ENCODE peak calls at places on chromosomes 1 and 21, in four cellular contexts. L is HepG2, D is GM12878, V is SK-N-SH. J is an unnamed sample.

GRCh38 chr21:39006653-39007417 is 176.4 kb downstream of the PSMG1 start:
- DNase-seq in L (no peak), D (no peak), V (no peak), J (no peak)

GRCh38 chr1:99745684-99746083 is 20.8 kb downstream of the FRRS1 start:
- DNase-seq in L (no peak), D (no peak), V (no peak), J (peak; percentile 60)

GRCh38 chr1:21072721-21073120 is 104.0 kb downstream of the EIF4G3 start:
- DNase-seq in L (no peak), D (no peak), V (no peak), J (no peak)

GRCh38 chr1:53781654-53782053 is 42.7 kb upstream of the GLIS1 start:
- DNase-seq in L (no peak), D (no peak), V (no peak), J (no peak)

GRCh38 chr1:6914646-6915178 is 129.5 kb downstream of the CAMTA1 start:
- DNase-seq in L (no peak), D (no peak), V (no peak), J (no peak)

GRCh38 chr1:201212461-201213055 is 21.9 kb downstream of the IGFN1 start:
- DNase-seq in L (no peak), D (no peak), V (no peak), J (no peak)

GRCh38 chr21:18705971-18706370 is 302.4 kb upstream of the TMPRSS15 start:
- DNase-seq in L (no peak), D (no peak), V (no peak), J (no peak)

GRCh38 chr1:245997471-245998258 is 509.4 kb downstream of the SMYD3 start:
- DNase-seq in L (no peak), D (no peak), V (no peak), J (no peak)

GRCh38 chr1:150273310-150273709 is 720 bp downstream of the C1orf54 start:
- DNase-seq in L (no peak), D (no peak), V (no peak), J (no peak)

GRCh38 chr1:172699111-172699510 is 40.2 kb downstream of the FASLG start:
- DNase-seq in L (no peak), D (peak; percentile 17), V (no peak), J (no peak)

GRCh38 chr1:229253170-229253974 is 17.5 kb upstream of the RAB4A start:
- DNase-seq in L (peak; percentile 75), D (no peak), V (peak; percentile 48), J (no peak)

GRCh38 chr1:63693956-63694607 is 79.7 kb upstream of the ROR1 start:
- DNase-seq in L (no peak), D (no peak), V (no peak), J (no peak)

GRCh38 chr21:40830836-40831235 is 16.1 kb downstream of the DSCAM start:
- DNase-seq in L (no peak), D (no peak), V (no peak), J (no peak)

GRCh38 chr1:208171615-208172388 is 72.4 kb downstream of the PLXNA2 start:
- DNase-seq in L (peak; percentile 90), D (no peak), V (no peak), J (no peak)

GRCh38 chr1:65075123-65075976 is 72.7 kb upstream of the AK4 start:
- DNase-seq in L (peak; percentile 57), D (no peak), V (peak; percentile 62), J (peak; percentile 24)
- TF ChIP-seq ZBTB33 in L (no peak), D (no peak), V (no peak), J (no peak)

GRCh38 chr1:240199758-240200655 is 108.3 kb downstream of the FMN2 start:
- DNase-seq in L (no peak), D (no peak), V (peak; percentile 67), J (no peak)
- TF ChIP-seq GABPA in L (no peak), D (no peak), V (no peak), J (no peak)

DNA sequence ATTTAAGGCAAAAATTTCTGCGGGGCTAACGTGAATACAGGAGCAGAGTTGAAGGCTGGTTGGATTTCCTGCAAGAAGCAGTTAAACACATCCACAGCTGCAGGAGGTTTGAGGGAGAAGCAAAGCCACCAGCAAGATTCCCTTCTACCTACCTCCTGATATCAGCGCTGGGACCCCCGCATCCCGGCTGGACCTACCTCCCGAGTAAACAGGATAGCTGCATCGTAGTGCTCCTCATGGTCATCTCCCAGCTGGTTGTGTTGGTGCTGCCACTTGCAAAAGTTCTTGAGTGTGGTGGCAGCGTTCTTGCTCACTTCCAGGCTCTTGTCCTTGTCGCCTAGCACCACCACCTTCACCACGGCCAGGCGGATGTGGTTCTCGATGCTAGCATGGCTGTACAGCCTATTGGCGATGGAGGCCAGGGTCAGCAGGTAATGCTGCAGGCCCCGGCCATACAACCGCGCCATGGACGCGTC is 1.8 kb downstream of the ADAMTS5 start:
- DNase-seq in L (no peak), D (no peak), V (no peak), J (no peak)
- TF ChIP-seq ZBTB33 in L (no peak), D (no peak), V (no peak), J (no peak)

DNA sequence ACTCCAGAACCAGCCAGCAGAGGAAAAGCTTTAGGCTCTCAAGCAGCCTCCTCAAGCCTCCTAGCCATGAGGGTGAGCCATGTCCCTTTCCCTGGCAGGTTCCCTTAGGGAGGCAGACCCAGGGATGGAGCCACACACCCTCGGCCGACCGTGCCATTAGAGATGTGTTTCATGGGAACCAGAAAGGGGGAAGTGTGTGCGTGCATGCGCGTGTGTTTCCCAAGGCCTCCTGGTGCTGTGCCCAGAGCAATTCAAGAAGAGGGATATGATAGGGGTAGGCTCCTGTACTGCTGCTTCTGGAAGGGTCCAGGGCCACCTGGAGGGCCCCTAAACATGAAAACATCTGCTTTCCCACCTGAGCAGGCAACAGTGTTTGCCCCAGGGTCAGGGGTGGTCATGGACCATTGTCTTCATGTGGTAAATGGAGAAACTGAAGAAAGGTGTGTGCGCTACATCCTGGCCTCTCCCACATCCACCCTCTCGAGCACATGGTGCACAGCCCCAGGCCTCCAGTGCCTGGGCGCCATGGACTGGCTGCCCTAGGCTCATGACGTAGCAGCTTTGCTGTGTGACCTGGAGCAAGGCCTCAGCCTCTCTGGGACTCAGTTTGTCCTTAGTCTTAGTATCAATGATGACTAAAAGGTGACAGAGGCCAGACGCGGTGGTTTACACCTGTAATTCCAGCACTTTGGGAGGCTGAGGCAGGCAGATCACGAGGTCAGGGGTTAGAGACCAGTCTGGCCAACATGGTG is 48.1 kb downstream of the SYF2 start:
- DNase-seq in L (no peak), D (no peak), V (no peak), J (no peak)
- TF ChIP-seq GABPA in L (no peak), D (no peak), V (no peak), J (no peak)

GRCh38 chr1:169584483-169585144 is 1.7 kb downstream of the F5 start:
- DNase-seq in L (peak; percentile 89), D (no peak), V (no peak), J (no peak)
- TF ChIP-seq ZBTB33 in L (no peak), D (no peak), V (no peak), J (no peak)

GRCh38 chr1:94621392-94621791 is 79.8 kb upstream of the F3 start:
- DNase-seq in L (no peak), D (no peak), V (peak; percentile 22), J (peak; percentile 35)
- TF ChIP-seq GABPA in L (no peak), D (no peak), V (no peak), J (no peak)

GRCh38 chr1:1290238-1290731 is 10.0 kb downstream of the SCNN1D start:
- DNase-seq in L (peak; percentile 52), D (no peak), V (peak; percentile 89), J (peak; percentile 86)
- TF ChIP-seq ZBTB33 in L (no peak), D (no peak), V (no peak), J (no peak)

GRCh38 chr21:14869984-14870840 is 194.6 kb downstream of the NRIP1 start:
- DNase-seq in L (no peak), D (no peak), V (no peak), J (no peak)

GRCh38 chr21:14866859-14867560 is 197.8 kb downstream of the NRIP1 start:
- DNase-seq in L (no peak), D (no peak), V (no peak), J (no peak)

GRCh38 chr21:14862794-14863720 is 201.7 kb downstream of the NRIP1 start:
- DNase-seq in L (peak; percentile 13), D (no peak), V (no peak), J (peak; percentile 47)

GRCh38 chr21:14863745-14864210 is 201.0 kb downstream of the NRIP1 start:
- DNase-seq in L (peak; percentile 82), D (no peak), V (no peak), J (no peak)

DNA sequence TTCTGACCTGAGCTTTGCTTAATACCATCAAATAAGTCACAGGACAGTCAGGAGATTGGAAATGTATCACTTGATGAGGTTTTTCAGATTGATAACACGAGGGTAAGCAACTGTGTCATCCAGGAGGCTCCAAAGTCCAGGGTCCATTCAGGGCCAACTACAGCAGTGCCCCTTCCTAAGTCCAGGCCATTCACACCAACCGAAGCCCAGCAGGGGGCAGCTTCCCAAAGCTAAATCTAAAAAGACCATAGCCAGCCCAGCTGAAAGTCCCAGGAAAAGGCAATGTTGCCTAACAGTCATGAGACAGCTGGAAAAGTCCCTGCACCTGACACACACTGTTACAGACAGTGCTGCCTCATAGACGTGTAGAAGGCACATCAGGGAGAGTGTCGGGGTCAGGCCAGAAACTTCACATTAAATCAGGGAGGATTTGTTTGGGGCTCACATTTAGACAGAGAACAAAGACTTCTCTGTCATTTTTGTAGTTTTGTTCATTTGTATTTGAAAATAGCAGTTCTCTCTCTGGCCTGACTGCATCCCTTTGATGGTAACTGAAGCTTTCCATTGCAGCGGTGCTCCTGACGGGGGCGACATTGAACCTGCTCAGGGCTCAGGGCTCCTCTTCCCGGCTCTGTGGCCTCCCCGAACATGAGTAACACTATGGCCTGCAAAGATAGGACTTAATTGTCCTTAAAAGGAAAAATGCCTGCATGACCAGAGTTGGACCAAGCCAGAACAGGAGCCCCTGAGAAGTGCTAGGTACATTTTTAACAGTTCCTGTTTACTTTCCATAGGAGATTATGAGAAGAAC is 200.4 kb downstream of the NRIP1 start:
- DNase-seq in L (peak; percentile 94), D (no peak), V (peak; percentile 12), J (peak; percentile 46)
- TF ChIP-seq GABPA in L (peak; percentile 4), D (no peak), V (no peak), J (no peak)

GRCh38 chr1:212562771-212563170 is 45.8 kb upstream of the ATF3 start:
- DNase-seq in L (no peak), D (no peak), V (no peak), J (no peak)

GRCh38 chr1:212561501-212561931 is 47.0 kb upstream of the ATF3 start:
- DNase-seq in L (no peak), D (no peak), V (no peak), J (no peak)

GRCh38 chr1:212559929-212560328 is 48.6 kb upstream of the ATF3 start:
- DNase-seq in L (no peak), D (no peak), V (no peak), J (no peak)

GRCh38 chr1:212558665-212559480 is 49.7 kb upstream of the ATF3 start:
- DNase-seq in L (peak; percentile 47), D (peak; percentile 70), V (peak; percentile 97), J (peak; percentile 98)

GRCh38 chr1:212560933-212561460 is 47.6 kb upstream of the ATF3 start:
- DNase-seq in L (no peak), D (no peak), V (no peak), J (no peak)
- TF ChIP-seq ZBTB33 in L (no peak), D (no peak), V (no peak), J (no peak)

GRCh38 chr1:224205438-224205840 is 22.4 kb downstream of the DEGS1 start:
- DNase-seq in L (peak; percentile 7), D (peak; percentile 47), V (peak; percentile 40), J (peak; percentile 77)
- TF ChIP-seq GABPA in L (no peak), D (no peak), V (no peak), J (no peak)